ENCODE peak calls at places on chromosomes 16 and 17, in ten cellular contexts. O is SK-N-SH, M is MM.1S, J is neural progenitor cell, A is K562, R is colonic mucosa, S is endothelial cell of umbilical vein, V is kidney, G is PC-3, U is IMR-90. C is an unnamed sample.
A peak's percentile ranks its signal among the peaks of the same experiment; 100 is the strongest.

GRCh38 chr16:14640538-14640937 is 7.8 kb downstream of the BFAR start:
- DNase-seq in M (no peak), A (no peak), G (no peak), O (no peak), U (no peak), S (no peak), J (no peak), V (no peak), R (peak; percentile 79), C (no peak)

GRCh38 chr16:14219983-14220382 is 148.9 kb downstream of the MRTFB start:
- DNase-seq in J (no peak), G (no peak), U (no peak), R (no peak), V (no peak), M (no peak), A (no peak), S (no peak), O (no peak), C (peak; percentile 48)

GRCh38 chr17:67246648-67247415 is 1.8 kb upstream of the HELZ start:
- DNase-seq in V (peak; percentile 88), J (peak; percentile 28), O (no peak), U (peak; percentile 60), A (peak; percentile 45), S (peak; percentile 28), R (peak; percentile 80), G (peak; percentile 98), M (no peak), C (peak; percentile 94)

GRCh38 chr17:80190716-80191115 is 20.9 kb downstream of the CARD14 start:
- DNase-seq in A (no peak), J (no peak), O (no peak), S (no peak), M (no peak), V (no peak), R (no peak), U (no peak), G (no peak), C (no peak)

GRCh38 chr17:32971171-32971570 is 20.5 kb upstream of the SPACA3 start:
- DNase-seq in R (no peak), V (no peak), G (peak; percentile 65), J (no peak), S (no peak), M (peak; percentile 58), O (no peak), U (no peak), A (peak; percentile 73), C (no peak)

GRCh38 chr16:63037761-63038562 is 1001.7 kb upstream of the CDH8 start:
- DNase-seq in V (no peak), G (no peak), U (no peak), S (no peak), A (no peak), R (no peak), M (no peak), O (no peak), J (no peak), C (no peak)

GRCh38 chr16:3945751-3946603 is 65.5 kb upstream of the CREBBP start:
- DNase-seq in M (no peak), G (peak; percentile 91), U (peak; percentile 99), R (no peak), J (no peak), A (no peak), O (no peak), V (peak; percentile 83), S (peak; percentile 82), C (peak; percentile 41)

GRCh38 chr16:20181386-20181785 is 107.7 kb upstream of the GPR139 start:
- DNase-seq in M (no peak), R (no peak), G (no peak), U (no peak), A (no peak), S (no peak), O (no peak), V (no peak), J (no peak), C (no peak)

GRCh38 chr17:59427425-59427921 is 96.0 kb downstream of the YPEL2 start:
- DNase-seq in M (no peak), J (no peak), A (no peak), R (no peak), U (peak; percentile 45), G (peak; percentile 30), S (peak; percentile 98), V (no peak), O (no peak), C (peak; percentile 64)

GRCh38 chr17:21194688-21195087 is 19.3 kb downstream of the TMEM11 start:
- DNase-seq in V (no peak), S (no peak), M (no peak), A (no peak), R (no peak), O (peak; percentile 70), U (peak; percentile 43), G (no peak), J (no peak), C (no peak)

GRCh38 chr16:69276143-69277115 is 34.7 kb upstream of the VPS4A start:
- DNase-seq in S (no peak), J (no peak), O (peak; percentile 83), R (no peak), V (no peak), A (no peak), G (no peak), M (no peak), U (peak; percentile 98), C (no peak)

GRCh38 chr17:28949185-28950016 is 1.9 kb downstream of the PHF12 start:
- DNase-seq in O (peak; percentile 63), V (peak; percentile 92), S (peak; percentile 76), R (peak; percentile 81), J (peak; percentile 86), M (peak; percentile 27), U (no peak), G (peak; percentile 26), A (peak; percentile 37), C (peak; percentile 91)

GRCh38 chr16:46638947-46639925 is 18.1 kb upstream of the SHCBP1 start:
- DNase-seq in M (no peak), V (no peak), G (peak; percentile 28), R (no peak), J (no peak), O (no peak), A (no peak), S (no peak), U (peak; percentile 73), C (peak; percentile 13)

DNA sequence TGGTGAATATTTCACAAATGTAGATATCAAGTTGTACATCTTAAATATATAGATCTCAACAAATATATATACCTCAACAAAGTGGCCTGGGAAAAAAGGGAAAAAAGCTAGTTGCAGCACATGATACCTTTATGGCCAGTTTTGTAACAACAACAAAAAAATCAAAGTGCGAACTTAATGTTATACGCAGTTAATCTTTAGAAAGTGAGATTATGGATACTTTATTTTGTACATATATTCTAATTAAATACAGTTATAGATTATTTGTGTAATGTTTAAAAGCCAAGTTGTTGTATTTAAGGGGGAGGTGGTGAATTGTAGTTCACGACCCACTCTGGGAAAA is 385 bp upstream of the ZFP1 start:
- DNase-seq in V (no peak), G (no peak), M (no peak), R (no peak), S (no peak), U (no peak), O (no peak), J (no peak), A (no peak), C (no peak)
- H3K27ac ChIP-seq in V (no peak overlapping the region), G (no peak overlapping the region), M (no peak overlapping the region), R (no peak overlapping the region), S (no peak overlapping the region), U (no peak overlapping the region), O (no peak overlapping the region), J (no peak overlapping the region), A (no peak overlapping the region), C (no peak overlapping the region)

GRCh38 chr17:8227238-8227581 is 16.8 kb upstream of the AURKB start:
- DNase-seq in A (no peak), S (no peak), V (peak; percentile 43), U (no peak), R (no peak), M (no peak), O (no peak), J (no peak), G (no peak), C (peak; percentile 69)

GRCh38 chr17:8226536-8227237 is 16.3 kb upstream of the AURKB start:
- DNase-seq in S (peak; percentile 95), R (peak; percentile 90), U (peak; percentile 91), A (peak; percentile 62), J (peak; percentile 94), O (peak; percentile 65), V (peak; percentile 90), G (peak; percentile 3), M (no peak), C (peak; percentile 97)

GRCh38 chr17:8223356-8224063 is 13.1 kb upstream of the AURKB start:
- DNase-seq in J (peak; percentile 85), U (peak; percentile 47), V (peak; percentile 93), O (peak; percentile 54), A (peak; percentile 55), S (no peak), M (peak; percentile 58), R (peak; percentile 77), G (peak; percentile 26), C (peak; percentile 92)

GRCh38 chr17:8224891-8225812 is 14.8 kb upstream of the AURKB start:
- DNase-seq in U (no peak), V (peak; percentile 60), S (no peak), O (no peak), G (no peak), R (peak; percentile 30), M (no peak), J (no peak), A (no peak), C (no peak)

DNA sequence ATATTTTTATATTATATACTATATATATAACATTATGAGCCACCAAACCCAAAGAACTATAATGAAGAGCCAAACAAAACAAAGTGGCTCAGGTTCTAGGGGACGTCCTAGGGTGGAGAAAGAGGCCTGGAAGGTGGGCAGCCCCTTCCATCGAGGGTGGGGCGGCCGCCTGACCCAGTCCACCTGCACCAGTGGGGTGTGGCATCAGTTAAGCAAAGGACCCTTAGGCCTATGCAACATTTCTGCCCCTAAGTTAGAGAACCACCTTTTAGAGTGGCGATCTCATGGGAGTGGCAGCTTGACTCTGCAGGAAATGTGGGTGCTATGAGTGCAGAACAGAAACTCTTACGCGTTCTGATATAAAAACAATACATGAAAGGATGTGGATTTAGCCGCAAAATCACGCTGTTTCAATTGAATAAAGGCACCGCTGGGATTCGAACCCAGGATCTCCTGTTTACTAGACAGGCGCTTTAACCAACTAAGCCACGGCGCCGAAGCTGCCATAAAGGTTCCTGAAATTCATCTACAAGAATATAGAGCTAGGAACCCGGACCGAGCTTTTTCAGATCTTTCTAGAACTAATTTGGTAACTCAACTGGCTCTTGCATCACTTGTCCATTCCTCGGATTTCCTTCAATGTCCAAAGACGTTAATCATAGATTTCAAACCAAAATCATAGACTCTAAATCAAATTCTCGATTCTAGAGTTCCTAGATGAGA is 15.6 kb upstream of the AURKB start:
- DNase-seq in U (peak; percentile 84), M (no peak), A (peak; percentile 13), G (peak; percentile 55), R (peak; percentile 84), S (peak; percentile 78), V (peak; percentile 80), O (no peak), J (peak; percentile 83), C (peak; percentile 94)
- TF ChIP-seq CTCF in U (no peak), M (no peak), A (no peak), G (no peak), R (no peak), S (no peak), V (no peak), O (no peak), J (no peak), C (no peak)

GRCh38 chr17:7440823-7441174 is 1.5 kb downstream of the FGF11 start:
- DNase-seq in R (no peak), J (peak; percentile 66), O (peak; percentile 72), M (no peak), S (peak; percentile 22), V (peak; percentile 80), A (peak; percentile 52), U (no peak), G (peak; percentile 36), C (peak; percentile 89)
- H3K9ac ChIP-seq in R (no peak overlapping the region), J (no peak overlapping the region), O (peak overlapping the region; percentile 61), M (no peak overlapping the region), S (no peak overlapping the region), V (no peak overlapping the region), A (no peak overlapping the region), U (peak overlapping the region; percentile 67), G (no peak overlapping the region), C (peak overlapping the region; percentile 74)

GRCh38 chr17:2390199-2390880 is 10.5 kb downstream of the MNT start:
- DNase-seq in J (no peak), U (no peak), R (no peak), M (no peak), A (no peak), G (no peak), O (peak; percentile 14), V (peak; percentile 71), S (no peak), C (no peak)
- H3K27ac ChIP-seq in J (no peak overlapping the region), U (no peak overlapping the region), R (no peak overlapping the region), M (no peak overlapping the region), A (no peak overlapping the region), G (no peak overlapping the region), O (no peak overlapping the region), V (no peak overlapping the region), S (no peak overlapping the region), C (no peak overlapping the region)